ENCODE peak calls at places on chromosomes 7 and 10, in five cellular contexts. C is GM23338, A is suprapubic skin, U is prostate gland, Z is H1. X is an unnamed sample.

GRCh38 chr7:141114141-141114664 is 40.3 kb downstream of the TMEM178B start:
- DNase-seq in C (no peak), A (no peak), U (no peak), Z (no peak), X (no peak)

GRCh38 chr7:85125679-85126078 is 61.2 kb downstream of the SEMA3D start:
- DNase-seq in C (no peak), A (no peak), U (no peak), Z (no peak), X (no peak)

GRCh38 chr7:73952266-73952665 is 75.7 kb upstream of the ELN start:
- DNase-seq in C (no peak), A (no peak), U (no peak), Z (no peak), X (no peak)

GRCh38 chr10:79310217-79310865 is 36.9 kb upstream of the PPIF start:
- DNase-seq in C (no peak), A (no peak), U (no peak), Z (no peak), X (peak)

GRCh38 chr7:42869131-42870020 is 42.5 kb downstream of the C7orf25 start:
- DNase-seq in C (no peak), A (no peak), U (peak), Z (no peak), X (no peak)

GRCh38 chr7:158488225-158488889 is 99.3 kb downstream of the PTPRN2 start:
- DNase-seq in C (no peak), A (no peak), U (no peak), Z (no peak), X (peak)

GRCh38 chr7:147400221-147400689 is 1190.3 kb upstream of the C7orf33 start:
- DNase-seq in C (no peak), A (no peak), U (no peak), Z (no peak), X (no peak)

GRCh38 chr10:113983552-113983951 is 60.1 kb upstream of the ADRB1 start:
- DNase-seq in C (no peak), A (no peak), U (no peak), Z (no peak), X (no peak)

GRCh38 chr7:45402480-45403218 is 171.5 kb upstream of the ADCY1 start:
- DNase-seq in C (no peak), A (no peak), U (no peak), Z (no peak), X (no peak)

GRCh38 chr7:101172854-101173751 is 7.0 kb downstream of the NAT16 start:
- DNase-seq in C (peak), A (no peak), U (peak), Z (no peak), X (no peak)

GRCh38 chr10:11742779-11743298 is 657 bp downstream of the ECHDC3 start:
- DNase-seq in C (peak), A (no peak), U (no peak), Z (no peak), X (no peak)

GRCh38 chr7:1204460-1204859 is 28.2 kb upstream of the UNCX start:
- DNase-seq in C (no peak), A (no peak), U (no peak), Z (no peak), X (no peak)

GRCh38 chr10:118692911-118693310 is 61.9 kb downstream of the CACUL1 start:
- DNase-seq in C (no peak), A (no peak), U (no peak), Z (no peak), X (no peak)

GRCh38 chr10:88465765-88466164 is 117.4 kb downstream of the RNLS start:
- DNase-seq in C (no peak), A (no peak), U (no peak), Z (no peak), X (no peak)

GRCh38 chr7:42350801-42351200 is 113.8 kb upstream of the GLI3 start:
- DNase-seq in C (no peak), A (no peak), U (no peak), Z (no peak), X (no peak)

GRCh38 chr7:36951257-36951697 is 227.0 kb upstream of the AOAH start:
- DNase-seq in C (no peak), A (no peak), U (no peak), Z (no peak), X (no peak)

GRCh38 chr7:66075590-66076458 is at the start of gene ASL:
- DNase-seq in C (peak), A (peak), U (peak), Z (peak), X (peak)
- H3K4me3 ChIP-seq in C (peak), A (peak), U (peak), Z (peak), X (peak)

GRCh38 chr10:58952747-58953466 is 223.5 kb upstream of the PHYHIPL start:
- DNase-seq in C (peak), A (no peak), U (peak), Z (no peak), X (no peak)
- TF ChIP-seq POLR2AphosphoS5 in C (no peak), A (no peak), U (peak), Z (no peak), X (no peak)

GRCh38 chr10:75392744-75393143 is 8.8 kb downstream of the ZNF503 start:
- DNase-seq in C (no peak), A (no peak), U (no peak), Z (no peak), X (no peak)

GRCh38 chr10:75395955-75396860 is 5.4 kb downstream of the ZNF503 start:
- DNase-seq in C (peak), A (peak), U (peak), Z (no peak), X (no peak)

GRCh38 chr10:75397571-75397921 is 4.0 kb downstream of the ZNF503 start:
- DNase-seq in C (peak), A (no peak), U (peak), Z (no peak), X (no peak)

GRCh38 chr10:75396861-75397570 is 4.5 kb downstream of the ZNF503 start:
- DNase-seq in C (peak), A (no peak), U (peak), Z (no peak), X (no peak)

DNA sequence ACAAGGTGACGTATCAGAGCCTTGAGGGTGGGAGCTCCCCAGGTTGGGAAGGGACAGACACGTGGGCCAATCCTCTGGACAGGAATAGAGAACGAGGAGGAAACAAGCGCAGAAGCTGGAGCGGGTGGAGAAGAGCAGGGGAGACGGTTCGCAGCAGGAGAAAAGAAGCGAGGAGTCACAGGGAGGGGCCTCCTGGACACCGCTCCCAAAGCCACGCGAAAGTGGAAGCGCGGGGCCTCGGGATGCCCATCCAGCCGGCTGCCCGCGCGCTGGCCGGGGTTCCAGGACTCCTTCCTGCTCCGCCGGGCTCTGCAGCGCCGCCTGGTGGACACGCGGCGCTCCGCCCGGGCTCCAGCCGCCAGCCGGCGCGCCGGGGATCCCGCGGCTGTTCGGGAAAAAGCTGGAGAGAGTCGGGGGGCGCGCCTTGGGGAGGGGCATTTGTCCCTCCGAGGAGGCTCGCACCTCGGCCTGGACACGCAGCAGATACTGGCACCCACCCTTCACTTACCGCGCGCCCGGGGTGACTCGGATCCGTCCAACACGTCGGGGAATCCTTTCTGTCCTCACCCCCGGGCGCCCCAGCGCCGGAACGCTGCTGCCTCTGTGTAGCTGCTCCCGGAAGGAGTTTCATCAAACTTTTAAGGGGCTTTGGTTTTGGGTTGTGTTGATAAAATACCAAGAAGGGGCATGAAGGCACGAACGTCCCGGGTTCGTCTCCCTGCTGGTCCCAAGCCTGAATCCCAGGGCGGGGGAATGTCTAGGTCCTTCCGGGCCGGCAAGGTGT is 6.2 kb downstream of the ZNF503 start:
- DNase-seq in C (peak), A (peak), U (peak), Z (no peak), X (peak)
- H3K4me3 ChIP-seq in C (peak), A (peak), U (peak), Z (peak), X (peak)

DNA sequence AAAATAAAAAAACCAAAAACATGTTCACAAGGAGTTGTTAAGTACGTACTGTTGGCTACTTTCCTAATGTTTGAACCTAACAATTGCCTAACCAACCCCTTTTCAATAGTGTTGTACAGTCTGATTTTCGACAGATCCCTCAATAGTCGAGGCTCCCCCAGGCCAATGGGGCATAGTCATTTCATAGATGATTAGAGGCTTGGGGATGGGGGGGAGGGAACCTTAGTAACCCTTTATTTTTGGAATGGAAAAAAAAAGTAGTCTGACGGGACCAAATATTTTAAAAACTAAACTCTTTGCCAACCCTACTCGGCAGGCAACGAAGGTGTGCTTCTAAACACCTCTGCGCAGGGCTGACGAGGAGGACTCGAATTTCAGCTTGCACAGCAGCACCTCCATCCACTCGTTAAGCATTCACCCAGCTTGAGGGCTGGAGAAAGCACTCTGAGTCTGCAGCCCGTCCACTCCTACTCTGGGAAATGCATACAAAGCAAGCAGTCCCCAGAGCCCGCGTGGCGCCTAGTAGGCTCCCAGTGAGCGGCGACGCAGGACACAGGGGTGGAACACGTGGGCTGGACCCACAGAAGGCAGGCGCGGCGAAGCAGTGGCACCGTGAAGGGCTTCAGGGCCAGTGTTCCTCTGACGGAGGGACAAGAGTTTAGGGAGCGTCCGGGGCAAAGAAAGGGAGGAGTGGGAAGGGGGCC is 892 bp downstream of the PUS7 start:
- DNase-seq in C (peak), A (peak), U (peak), Z (no peak), X (peak)
- TF ChIP-seq POLR2AphosphoS5 in C (no peak), A (no peak), U (no peak), Z (no peak), X (no peak)

GRCh38 chr10:26621243-26621888 is 76.1 kb upstream of the PDSS1 start:
- DNase-seq in C (no peak), A (no peak), U (no peak), Z (no peak), X (no peak)
- H3K4me3 ChIP-seq in C (no peak), A (peak), U (no peak), Z (no peak), X (no peak)

DNA sequence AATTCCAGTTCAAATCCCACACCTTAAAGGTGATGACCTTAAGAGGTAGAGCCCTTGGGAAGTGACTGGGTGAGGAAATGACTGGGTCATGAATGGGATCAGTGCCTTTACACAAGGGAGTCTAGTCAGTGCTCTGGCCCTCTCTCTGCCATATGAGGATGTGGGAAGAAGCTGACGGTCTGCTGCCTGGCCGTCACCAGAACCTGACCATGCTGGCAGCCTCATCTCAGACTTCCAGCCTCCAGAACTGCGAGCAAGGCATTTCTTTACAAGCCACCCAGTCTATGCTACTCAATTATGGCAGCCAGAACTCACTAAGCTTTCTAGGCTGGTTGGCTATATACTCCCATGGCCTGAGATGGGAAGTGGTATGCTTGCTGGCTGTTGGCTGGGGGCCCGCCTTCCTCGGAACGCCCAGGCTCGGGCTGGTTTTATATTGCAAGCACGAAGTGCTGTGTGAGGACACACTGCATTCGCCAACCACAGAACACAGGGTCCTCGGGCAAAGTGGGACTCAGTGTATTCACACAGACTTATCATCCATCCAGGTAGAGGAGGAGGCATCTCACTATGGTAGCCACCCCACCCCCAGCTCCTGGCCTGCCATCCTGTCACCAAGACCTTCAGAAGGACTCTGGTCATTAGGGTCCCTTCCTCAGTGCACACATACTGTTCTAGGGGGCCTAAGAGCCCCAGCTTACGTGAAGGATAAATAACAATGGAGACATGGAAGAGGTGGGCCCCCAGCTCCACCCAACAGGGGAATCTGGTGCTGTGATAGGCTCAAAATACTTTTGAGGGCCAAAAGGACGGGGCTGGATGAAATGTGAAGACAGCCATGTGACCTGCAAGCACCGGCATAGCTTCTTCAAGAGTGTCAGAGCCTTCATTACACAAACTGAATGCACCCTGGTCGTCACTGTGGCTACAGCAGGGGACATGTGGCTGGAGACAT is 49.0 kb downstream of the ZRANB1 start:
- DNase-seq in C (no peak), A (no peak), U (no peak), Z (no peak), X (peak)
- TF ChIP-seq POLR2AphosphoS5 in C (no peak), A (no peak), U (no peak), Z (peak), X (no peak)

GRCh38 chr10:69988094-69988493 is 64.6 kb upstream of the MACROH2A2 start:
- DNase-seq in C (no peak), A (no peak), U (no peak), Z (no peak), X (no peak)
- H3K4me3 ChIP-seq in C (no peak), A (no peak), U (no peak), Z (no peak), X (no peak)

GRCh38 chr7:70376561-70377031 is 755.3 kb upstream of the GALNT17 start:
- DNase-seq in C (no peak), A (no peak), U (no peak), Z (no peak), X (no peak)
- TF ChIP-seq POLR2AphosphoS5 in C (no peak), A (no peak), U (no peak), Z (no peak), X (no peak)

X was measured in spleen.